ENCODE peak calls at places on chromosomes 5 and 9, in six cellular contexts. B, W, L, T, O and K are unnamed samples.

GRCh38 chr9:27590636-27591035 is 17.4 kb upstream of the C9orf72 start:
- DNase-seq in W (no peak), O (no peak), L (no peak), T (no peak), B (peak), K (peak)

GRCh38 chr5:83817591-83817990 is 96.9 kb upstream of the HAPLN1 start:
- DNase-seq in T (no peak), B (no peak), L (no peak), O (no peak), W (no peak), K (no peak)

GRCh38 chr5:148343049-148343413 is 7.7 kb downstream of the SPINK9 start:
- DNase-seq in O (no peak), L (no peak), T (no peak), B (no peak), W (no peak), K (no peak)

GRCh38 chr5:17216974-17217325 is 481 bp upstream of the BASP1 start:
- DNase-seq in T (no peak), B (peak), L (no peak), W (peak), O (no peak), K (peak)

GRCh38 chr5:135438712-135439111 is 8.4 kb downstream of the DCANP1 start:
- DNase-seq in W (no peak), O (no peak), B (no peak), T (no peak), L (no peak), K (no peak)

GRCh38 chr9:14992516-14992915 is 82.3 kb upstream of the FREM1 start:
- DNase-seq in L (no peak), W (no peak), O (peak), T (no peak), B (no peak), K (no peak)

GRCh38 chr5:102545175-102545574 is 46.4 kb upstream of the SLCO6A1 start:
- DNase-seq in W (no peak), B (no peak), O (peak), T (no peak), L (no peak), K (no peak)

GRCh38 chr5:136046231-136046630 is 17.4 kb downstream of the TGFBI start:
- DNase-seq in T (no peak), B (no peak), O (no peak), L (no peak), W (peak), K (no peak)

GRCh38 chr5:172113036-172113435 is 75.0 kb downstream of the STK10 start:
- DNase-seq in T (peak), L (no peak), O (no peak), W (peak), B (no peak), K (no peak)

GRCh38 chr9:31372796-31373587 is 1011.5 kb upstream of the ACO1 start:
- DNase-seq in T (no peak), B (no peak), W (no peak), L (no peak), O (no peak), K (no peak)

GRCh38 chr9:37903831-37904646 is at the start of gene SLC25A51:
- DNase-seq in L (peak), B (peak), W (peak), T (peak), O (peak), K (peak)

GRCh38 chr5:101306391-101307137 is 403.5 kb upstream of the ST8SIA4 start:
- DNase-seq in O (no peak), L (no peak), W (no peak), B (no peak), T (no peak), K (peak)

GRCh38 chr5:10702040-10702629 is 58.9 kb downstream of the DAP start:
- DNase-seq in L (no peak), O (peak), W (no peak), T (no peak), B (peak), K (peak)

GRCh38 chr5:150441813-150442698 is 7.5 kb downstream of the RPS14 start:
- DNase-seq in O (peak), L (no peak), T (no peak), B (no peak), W (no peak), K (peak)

GRCh38 chr9:89872426-89872912 is 267.7 kb downstream of the GADD45G start:
- DNase-seq in W (peak), L (no peak), B (no peak), O (no peak), T (no peak), K (no peak)